ENCODE peak calls at places on chromosomes 4 and X, in five cellular contexts. M is NCI-H1092 treated with DMSO at 0.1 percent for 48 hours; V is T-helper 2 cell; A is ovary; L is CD8-positive, alpha-beta memory T cell. D is an unnamed sample.

GRCh38 chr4:14607578-14607977 is 394.7 kb upstream of the CPEB2 start:
- DNase-seq in M (no peak), V (no peak), A (no peak), L (no peak), D (no peak)

GRCh38 chr4:40227284-40227683 is 30.5 kb downstream of the RHOH start:
- DNase-seq in M (no peak), V (peak), A (no peak), L (peak), D (no peak)

GRCh38 chr4:3766207-3766790 is at the start of gene ADRA2C:
- DNase-seq in M (peak), V (peak), A (no peak), L (no peak), D (no peak)

GRCh38 chr4:55291227-55291629 is 54.8 kb upstream of the SRD5A3 start:
- DNase-seq in M (no peak), V (no peak), A (no peak), L (no peak), D (no peak)

GRCh38 chr4:112704991-112705845 is 68.3 kb downstream of the LARP7 start:
- DNase-seq in M (peak), V (no peak), A (peak), L (no peak), D (peak)

GRCh38 chrX:46903458-46904242 is 8.6 kb upstream of the JADE3 start:
- DNase-seq in M (peak), V (peak), A (peak), L (peak), D (peak)

GRCh38 chr4:185920171-185920570 is 108.2 kb upstream of the SORBS2 start:
- DNase-seq in M (no peak), V (no peak), A (no peak), L (no peak), D (peak)

GRCh38 chrX:18886344-18887161 is 97.4 kb downstream of the PHKA2 start:
- DNase-seq in M (peak), V (peak), A (peak), L (peak), D (peak)

GRCh38 chrX:9291666-9292065 is 173.2 kb upstream of the TBL1X start:
- DNase-seq in M (peak), V (no peak), A (no peak), L (no peak), D (peak)

GRCh38 chr4:17033256-17034245 is 135.1 kb upstream of the LDB2 start:
- DNase-seq in M (no peak), V (no peak), A (no peak), L (no peak), D (no peak)

GRCh38 chr4:117324851-117325491 is 239.6 kb upstream of the TRAM1L1 start:
- DNase-seq in M (no peak), V (no peak), A (no peak), L (no peak), D (no peak)

GRCh38 chrX:69179380-69179911 is 14.2 kb upstream of the PJA1 start:
- DNase-seq in M (peak), V (no peak), A (peak), L (no peak), D (peak)

GRCh38 chr4:41548305-41548704 is 10.3 kb downstream of the LIMCH1 start:
- DNase-seq in M (no peak), V (no peak), A (no peak), L (no peak), D (no peak)

GRCh38 chr4:10732235-10732975 is 47.8 kb upstream of the CLNK start:
- DNase-seq in M (no peak), V (peak), A (no peak), L (no peak), D (no peak)

GRCh38 chrX:100798815-100799214 is 21.4 kb upstream of the CSTF2 start:
- DNase-seq in M (no peak), V (no peak), A (no peak), L (no peak), D (no peak)

GRCh38 chr4:96136056-96136455 is 296.2 kb downstream of the PDHA2 start:
- DNase-seq in M (no peak), V (no peak), A (no peak), L (no peak), D (no peak)

GRCh38 chr4:1992468-1993168 is 16.2 kb downstream of the NELFA start:
- DNase-seq in M (no peak), V (no peak), A (peak), L (no peak), D (no peak)

GRCh38 chr4:7273741-7274297 is 81.5 kb downstream of the SORCS2 start:
- DNase-seq in M (no peak), V (no peak), A (no peak), L (no peak), D (no peak)